ENCODE peak calls at places on chromosome 10, in nine cellular contexts. M is cardiac fibroblast; J is IMR-90; W is thoracic aorta; H is ascending aorta; C is Peyer's patch; S is lower leg skin; Q is HCT116; L is CD8-positive, alpha-beta memory T cell. Y is an unnamed sample.

GRCh38 chr10:26781797-26782196 is 79.0 kb downstream of the ABI1 start:
- DNase-seq in C (no peak), L (no peak), Q (no peak), J (peak; percentile 38), W (no peak), H (no peak), M (peak; percentile 50), S (no peak), Y (no peak)

GRCh38 chr10:113073549-113074189 is 123.6 kb downstream of the TCF7L2 start:
- DNase-seq in L (no peak), H (peak; percentile 69), Q (peak; percentile 97), J (peak; percentile 97), W (peak; percentile 82), M (peak; percentile 96), S (peak; percentile 79), C (peak; percentile 87), Y (peak; percentile 83)

GRCh38 chr10:121310151-121310711 is 288.0 kb downstream of the FGFR2 start:
- DNase-seq in S (no peak), Q (no peak), H (no peak), W (no peak), C (no peak), L (no peak), M (no peak), J (no peak), Y (no peak)

GRCh38 chr10:130545122-130545521 is 408.9 kb downstream of the GLRX3 start:
- DNase-seq in W (no peak), J (no peak), L (no peak), S (no peak), M (no peak), C (no peak), Q (no peak), H (no peak), Y (no peak)

GRCh38 chr10:71854031-71854430 is 3.0 kb upstream of the PSAP start:
- DNase-seq in L (no peak), S (no peak), J (peak; percentile 63), M (peak; percentile 59), C (no peak), Q (no peak), H (no peak), W (no peak), Y (no peak)

GRCh38 chr10:132478341-132479023 is 59.1 kb upstream of the INPP5A start:
- DNase-seq in Q (no peak), J (no peak), C (peak; percentile 41), H (no peak), M (no peak), W (no peak), L (no peak), S (no peak), Y (peak; percentile 48)

GRCh38 chr10:86163522-86164215 is 202.9 kb downstream of the GRID1 start:
- DNase-seq in S (no peak), W (no peak), L (no peak), Q (no peak), C (peak; percentile 84), M (no peak), J (no peak), H (no peak), Y (no peak)

GRCh38 chr10:15136960-15137359 is 31.5 kb downstream of the NMT2 start:
- DNase-seq in C (no peak), H (no peak), J (peak; percentile 49), W (no peak), S (no peak), Q (no peak), L (no peak), M (peak; percentile 25), Y (no peak)

GRCh38 chr10:15824498-15824897 is 35.8 kb downstream of the MINDY3 start:
- DNase-seq in S (no peak), M (peak; percentile 56), L (no peak), J (peak; percentile 44), W (no peak), H (no peak), C (no peak), Q (no peak), Y (no peak)

GRCh38 chr10:132045324-132045723 is 20.4 kb upstream of the JAKMIP3 start:
- DNase-seq in J (no peak), H (no peak), S (no peak), C (no peak), Q (no peak), L (no peak), W (no peak), M (no peak), Y (no peak)

GRCh38 chr10:33880291-33880690 is 545.8 kb upstream of the NRP1 start:
- DNase-seq in M (peak; percentile 11), J (no peak), L (no peak), W (no peak), S (no peak), H (no peak), C (no peak), Q (no peak), Y (no peak)

GRCh38 chr10:132258423-132258822 is 49.3 kb downstream of the STK32C start:
- DNase-seq in S (no peak), C (no peak), H (no peak), Q (no peak), W (no peak), J (no peak), L (no peak), M (no peak), Y (no peak)

GRCh38 chr10:85650791-85651506 is 715.6 kb downstream of the GRID1 start:
- DNase-seq in H (no peak), J (no peak), Q (no peak), C (no peak), S (peak; percentile 37), W (no peak), L (no peak), M (no peak), Y (no peak)

GRCh38 chr10:12742776-12743175 is 258.7 kb downstream of the CCDC3 start:
- DNase-seq in J (no peak), W (no peak), Q (no peak), H (no peak), S (no peak), M (no peak), C (no peak), L (no peak), Y (no peak)

GRCh38 chr10:12735843-12736462 is 265.6 kb downstream of the CCDC3 start:
- DNase-seq in Q (no peak), M (no peak), S (no peak), H (no peak), L (no peak), C (no peak), J (no peak), W (peak; percentile 16), Y (peak; percentile 67)

GRCh38 chr10:12741255-12741915 is 260.1 kb downstream of the CCDC3 start:
- DNase-seq in W (no peak), C (no peak), Q (no peak), J (no peak), S (no peak), H (no peak), M (no peak), L (no peak), Y (peak; percentile 52)
- H3K4me3 ChIP-seq in W (no peak overlapping the region), C (no peak overlapping the region), Q (no peak overlapping the region), J (no peak overlapping the region), S (no peak overlapping the region), H (no peak overlapping the region), M (no peak overlapping the region), L (no peak overlapping the region), Y (no peak overlapping the region)

DNA sequence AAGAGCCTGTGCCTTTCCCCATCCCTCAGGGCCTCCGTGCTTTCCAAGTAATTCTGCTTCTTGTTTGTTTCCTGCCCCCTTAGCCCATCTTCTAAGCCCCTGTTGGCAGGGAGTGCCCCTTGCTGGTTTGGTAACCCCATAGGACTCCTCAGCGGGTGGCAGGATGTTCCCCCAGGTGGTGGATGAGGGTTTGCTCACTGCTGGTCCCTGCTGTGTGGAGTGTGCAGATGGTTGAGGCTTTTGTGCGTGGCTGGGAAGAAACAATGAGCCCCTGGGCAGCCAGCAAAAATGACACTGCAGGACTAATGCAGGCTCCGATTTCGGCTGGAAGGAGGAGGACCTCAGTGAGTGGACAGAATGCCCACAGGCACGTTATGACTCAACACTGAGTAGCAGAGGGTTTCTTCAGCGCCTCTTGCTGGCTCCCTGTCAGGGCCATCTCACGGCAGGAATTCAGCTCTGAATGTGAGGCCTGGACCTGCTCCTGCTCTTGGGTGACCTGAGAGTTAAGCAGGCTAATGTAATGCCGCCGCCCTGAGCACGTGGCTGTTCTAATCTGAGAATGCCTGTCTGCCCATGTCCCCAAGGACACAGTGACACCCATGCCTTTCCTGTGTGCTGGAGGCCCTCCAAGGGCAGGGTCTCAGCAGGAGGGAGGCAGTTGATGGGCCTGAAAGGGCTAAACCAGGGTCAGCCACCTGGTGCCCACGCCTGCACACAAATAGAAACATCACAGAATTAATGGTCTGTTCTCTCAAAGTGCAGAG is 16.6 kb downstream of the BAG3 start:
- DNase-seq in C (no peak), L (no peak), W (peak; percentile 71), J (peak; percentile 98), S (peak; percentile 56), M (peak; percentile 97), H (peak; percentile 23), Q (peak; percentile 87), Y (peak; percentile 96)
- H3K4me3 ChIP-seq in C (no peak overlapping the region), L (no peak overlapping the region), W (peak overlapping the region; percentile 38), J (no peak overlapping the region), S (no peak overlapping the region), M (no peak overlapping the region), H (peak overlapping the region; percentile 36), Q (no peak overlapping the region), Y (peak overlapping the region; percentile 53)

DNA sequence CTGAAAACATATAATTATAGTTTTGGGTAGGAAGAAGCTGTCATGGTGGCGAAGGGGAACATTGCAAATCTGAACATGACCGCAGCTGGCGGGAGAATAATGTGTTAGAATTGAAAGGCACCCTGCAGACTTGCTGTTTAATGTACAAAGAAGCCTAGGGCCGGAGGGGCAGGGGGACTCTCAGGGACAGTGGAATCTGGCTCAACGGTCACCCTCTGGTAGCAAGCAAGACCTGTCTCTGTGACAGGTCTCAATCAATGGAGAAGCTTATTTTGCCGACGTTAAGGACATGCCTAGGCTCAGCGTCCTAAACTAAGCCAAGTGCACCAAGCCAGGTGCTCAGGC is 177.3 kb downstream of the NSUN6 start:
- DNase-seq in C (no peak), L (no peak), Q (no peak), M (no peak), S (no peak), W (no peak), J (no peak), H (no peak), Y (no peak)
- H3K4me3 ChIP-seq in C (no peak overlapping the region), L (no peak overlapping the region), Q (no peak overlapping the region), M (no peak overlapping the region), S (no peak overlapping the region), W (peak overlapping the region; percentile 37), J (no peak overlapping the region), H (no peak overlapping the region), Y (no peak overlapping the region)

GRCh38 chr10:63525021-63525420 is 3.8 kb downstream of the REEP3 start:
- DNase-seq in H (no peak), Q (no peak), L (no peak), S (no peak), W (no peak), C (no peak), M (no peak), J (no peak), Y (no peak)

GRCh38 chr10:63521389-63522128 is at the start of gene REEP3:
- DNase-seq in C (peak; percentile 84), J (peak; percentile 75), S (peak; percentile 47), W (no peak), M (peak; percentile 71), L (peak; percentile 61), H (no peak), Q (no peak), Y (peak; percentile 76)

GRCh38 chr10:63522129-63522687 is 1.0 kb downstream of the REEP3 start:
- DNase-seq in J (peak; percentile 47), Q (no peak), S (no peak), C (no peak), L (peak; percentile 44), W (no peak), M (peak; percentile 38), H (no peak), Y (no peak)

GRCh38 chr10:63520463-63521388 is 475 bp upstream of the REEP3 start:
- DNase-seq in L (peak; percentile 59), S (peak; percentile 34), J (peak; percentile 28), Q (peak; percentile 48), M (peak; percentile 76), C (peak; percentile 84), H (no peak), W (no peak), Y (peak; percentile 85)

GRCh38 chr10:63523015-63523414 is 1.8 kb downstream of the REEP3 start:
- DNase-seq in S (no peak), C (no peak), M (no peak), W (no peak), Q (no peak), H (no peak), L (no peak), J (no peak), Y (no peak)
- H3K4me3 ChIP-seq in S (no peak overlapping the region), C (peak overlapping the region; percentile 94), M (no peak overlapping the region), W (peak overlapping the region; percentile 83), Q (no peak overlapping the region), H (peak overlapping the region; percentile 90), L (no peak overlapping the region), J (no peak overlapping the region), Y (peak overlapping the region; percentile 83)

Y was measured in psoas muscle.